ENCODE peak calls at places on chromosome 11, in five cellular contexts. B is HEK293T, Y is GM12865, H is myocyte, S is AG04450. E is an unnamed sample.

GRCh38 chr11:69985654-69986420 is 92.3 kb upstream of the ANO1 start:
- DNase-seq in B (no peak), Y (no peak), H (no peak), S (no peak), E (no peak)

GRCh38 chr11:123233978-123234340 is 38.9 kb upstream of the CLMP start:
- DNase-seq in B (no peak), Y (no peak), H (no peak), S (no peak), E (no peak)

GRCh38 chr11:63945482-63946163 is 6.8 kb downstream of the NAA40 start:
- DNase-seq in B (peak; percentile 71), Y (peak; percentile 60), H (peak; percentile 75), S (peak; percentile 27), E (peak; percentile 62)

GRCh38 chr11:15651033-15651432 is 536.3 kb downstream of the INSC start:
- DNase-seq in B (no peak), Y (no peak), H (no peak), S (no peak), E (no peak)

GRCh38 chr11:116879789-116880402 is 42.5 kb upstream of the APOA1 start:
- DNase-seq in B (peak; percentile 66), Y (peak; percentile 74), H (peak; percentile 81), S (peak; percentile 59), E (peak; percentile 77)

GRCh38 chr11:2107941-2108630 is 31.1 kb downstream of the IGF2 start:
- DNase-seq in B (no peak), Y (no peak), H (no peak), S (no peak), E (no peak)

GRCh38 chr11:13207665-13208594 is 69.7 kb upstream of the BMAL1 start:
- DNase-seq in B (no peak), Y (peak; percentile 44), H (peak; percentile 44), S (peak; percentile 30), E (peak; percentile 71)

GRCh38 chr11:75524576-75525432 is 937 bp downstream of the GDPD5 start:
- DNase-seq in B (peak; percentile 28), Y (no peak), H (no peak), S (no peak), E (no peak)

GRCh38 chr11:41431784-41432183 is 27.7 kb downstream of the LRRC4C start:
- DNase-seq in B (peak; percentile 12), Y (peak; percentile 31), H (no peak), S (no peak), E (no peak)

GRCh38 chr11:35256296-35256695 is 117.3 kb downstream of the CD44 start:
- DNase-seq in B (no peak), Y (no peak), H (no peak), S (no peak), E (peak; percentile 39)

GRCh38 chr11:129951201-129951882 is 51.3 kb downstream of the PRDM10 start:
- DNase-seq in B (no peak), Y (no peak), H (no peak), S (no peak), E (no peak)

GRCh38 chr11:111560785-111561184 is 20.3 kb downstream of the LAYN start:
- DNase-seq in B (no peak), Y (no peak), H (no peak), S (no peak), E (no peak)

GRCh38 chr11:21794306-21794705 is 398.6 kb upstream of the ANO5 start:
- DNase-seq in B (no peak), Y (no peak), H (no peak), S (no peak), E (no peak)

GRCh38 chr11:32071811-32072210 is 19.1 kb upstream of the RCN1 start:
- DNase-seq in B (peak; percentile 53), Y (no peak), H (peak; percentile 73), S (no peak), E (peak; percentile 78)

GRCh38 chr11:87736928-87737327 is 438.3 kb downstream of the RAB38 start:
- DNase-seq in B (no peak), Y (no peak), H (no peak), S (no peak), E (no peak)

GRCh38 chr11:123773959-123774358 is 19.6 kb upstream of the OR6X1 start:
- DNase-seq in B (no peak), Y (no peak), H (no peak), S (no peak), E (no peak)

GRCh38 chr11:118649941-118650340 is 29.5 kb downstream of the TREH start:
- DNase-seq in B (no peak), Y (no peak), H (no peak), S (no peak), E (no peak)

GRCh38 chr11:75265851-75266531 is 25.4 kb downstream of the TPBGL start:
- DNase-seq in B (no peak), Y (no peak), H (no peak), S (no peak), E (no peak)

GRCh38 chr11:12008790-12009616 is 577 bp upstream of the DKK3 start:
- DNase-seq in B (peak; percentile 72), Y (no peak), H (peak; percentile 64), S (no peak), E (peak; percentile 42)

GRCh38 chr11:123052884-123053721 is 8.8 kb downstream of the HSPA8 start:
- DNase-seq in B (no peak), Y (no peak), H (no peak), S (no peak), E (no peak)

GRCh38 chr11:2366733-2367132 is 10.4 kb upstream of the CD81 start:
- DNase-seq in B (no peak), Y (no peak), H (no peak), S (no peak), E (no peak)

GRCh38 chr11:28961726-28962125 is 853.5 kb downstream of the METTL15 start:
- DNase-seq in B (no peak), Y (no peak), H (no peak), S (no peak), E (no peak)

GRCh38 chr11:10931761-10932700 is 74.2 kb upstream of the ZBED5 start:
- DNase-seq in B (no peak), Y (no peak), H (no peak), S (no peak), E (no peak)

GRCh38 chr11:82105331-82105992 is 628.2 kb downstream of the FAM181B start:
- DNase-seq in B (no peak), Y (no peak), H (no peak), S (no peak), E (no peak)

GRCh38 chr11:100674212-100674611 is 12.9 kb upstream of the ARHGAP42 start:
- DNase-seq in B (no peak), Y (no peak), H (no peak), S (peak; percentile 69), E (no peak)

GRCh38 chr11:121467965-121468364 is 15.2 kb upstream of the SORL1-AS1 start:
- DNase-seq in B (no peak), Y (peak; percentile 92), H (no peak), S (no peak), E (no peak)

GRCh38 chr11:45513806-45514340 is 151.5 kb downstream of the CHST1 start:
- DNase-seq in B (no peak), Y (no peak), H (no peak), S (no peak), E (no peak)

GRCh38 chr11:47861762-47862161 is 13.6 kb upstream of the NUP160 start:
- DNase-seq in B (no peak), Y (no peak), H (peak; percentile 35), S (no peak), E (peak; percentile 60)

GRCh38 chr11:47533690-47534135 is 19.2 kb downstream of the CELF1 start:
- DNase-seq in B (no peak), Y (no peak), H (no peak), S (no peak), E (peak; percentile 74)

GRCh38 chr11:122170815-122171475 is 54.9 kb upstream of the BLID start:
- DNase-seq in B (no peak), Y (no peak), H (no peak), S (peak; percentile 56), E (peak; percentile 92)

GRCh38 chr11:10317281-10317755 is 12.4 kb downstream of the ADM start:
- DNase-seq in B (no peak), Y (peak; percentile 68), H (no peak), S (no peak), E (no peak)

GRCh38 chr11:77669848-77670511 is 32.4 kb upstream of the CLNS1A start:
- DNase-seq in B (no peak), Y (no peak), H (no peak), S (no peak), E (peak; percentile 55)

GRCh38 chr11:18229501-18229900 is 7.1 kb downstream of the SAA4 start:
- DNase-seq in B (no peak), Y (peak; percentile 83), H (no peak), S (no peak), E (no peak)

GRCh38 chr11:123973816-123974215 is 3.8 kb downstream of the OR10S1 start:
- DNase-seq in B (no peak), Y (no peak), H (no peak), S (no peak), E (peak; percentile 87)

GRCh38 chr11:83827940-83828554 is 541.9 kb upstream of the CCDC90B start:
- DNase-seq in B (peak; percentile 30), Y (peak; percentile 52), H (peak; percentile 18), S (no peak), E (peak; percentile 30)

GRCh38 chr11:67648796-67649613 is 1.5 kb downstream of the ACY3 start:
- DNase-seq in B (no peak), Y (peak; percentile 73), H (no peak), S (no peak), E (no peak)

GRCh38 chr11:57248780-57249383 is 11.8 kb upstream of the APLNR start:
- DNase-seq in B (peak; percentile 56), Y (peak; percentile 44), H (peak; percentile 75), S (peak; percentile 32), E (peak; percentile 60)